ENCODE peak calls at places on chromosomes 7 and 10, in eight cellular contexts. F is fibroblast of lung; P is H9; W is IMR-90; X is lung; T is CD4-positive, alpha-beta T cell; V is body of pancreas; Q is gastrocnemius medialis. N is an unnamed sample.

GRCh38 chr7:42093361-42093905 is 143.6 kb downstream of the GLI3 start:
- DNase-seq in F (peak), P (no peak), W (no peak), X (no peak), T (no peak), V (no peak), Q (no peak), N (no peak)

GRCh38 chr7:38950309-38950708 is 27.4 kb upstream of the POU6F2 start:
- DNase-seq in F (no peak), P (no peak), W (peak), X (no peak), T (no peak), V (no peak), Q (no peak), N (no peak)

GRCh38 chr10:988667-989545 is 672 bp downstream of the GTPBP4 start:
- DNase-seq in F (peak), P (peak), W (peak), X (no peak), T (no peak), V (no peak), Q (no peak), N (peak)

GRCh38 chr7:69199048-69199447 is 399.2 kb upstream of the AUTS2 start:
- DNase-seq in F (no peak), P (no peak), W (no peak), X (no peak), T (no peak), V (no peak), Q (no peak), N (no peak)

GRCh38 chr10:73973427-73973826 is 24.5 kb upstream of the VCL start:
- DNase-seq in F (no peak), P (no peak), W (no peak), X (no peak), T (no peak), V (no peak), Q (no peak), N (no peak)

GRCh38 chr10:88431103-88431502 is 152.0 kb downstream of the RNLS start:
- DNase-seq in F (no peak), P (no peak), W (no peak), X (no peak), T (no peak), V (no peak), Q (no peak), N (no peak)

GRCh38 chr10:81978238-81978637 is 103.2 kb downstream of the NRG3 start:
- DNase-seq in F (peak), P (no peak), W (no peak), X (no peak), T (no peak), V (no peak), Q (no peak), N (peak)

GRCh38 chr10:96588601-96589419 is 2.0 kb upstream of the TM9SF3 start:
- DNase-seq in F (peak), P (no peak), W (peak), X (no peak), T (no peak), V (no peak), Q (no peak), N (peak)

GRCh38 chr10:50453940-50454339 is 169.8 kb downstream of the SGMS1 start:
- DNase-seq in F (no peak), P (no peak), W (no peak), X (no peak), T (no peak), V (no peak), Q (no peak), N (no peak)

GRCh38 chr7:55977831-55978230 is 13.4 kb downstream of the NIPSNAP2 start:
- DNase-seq in F (peak), P (no peak), W (peak), X (no peak), T (no peak), V (peak), Q (no peak), N (peak)

GRCh38 chr7:27203378-27203953 is 3.6 kb upstream of the HOXA13 start:
- DNase-seq in F (no peak), P (no peak), W (no peak), X (no peak), T (no peak), V (no peak), Q (no peak), N (no peak)

GRCh38 chr7:128090492-128090891 is 59.3 kb upstream of the LRRC4 start:
- DNase-seq in F (no peak), P (no peak), W (no peak), X (no peak), T (no peak), V (no peak), Q (no peak), N (no peak)

GRCh38 chr7:111014074-111014473 is 76.9 kb upstream of the LRRN3 start:
- DNase-seq in F (no peak), P (no peak), W (peak), X (peak), T (no peak), V (no peak), Q (no peak), N (no peak)

GRCh38 chr7:106009511-106010226 is 46.6 kb downstream of the CDHR3 start:
- DNase-seq in F (peak), P (peak), W (peak), X (peak), T (peak), V (peak), Q (peak), N (peak)

GRCh38 chr7:106717254-106717996 is 56.5 kb upstream of the CCDC71L start:
- DNase-seq in F (peak), P (no peak), W (peak), X (no peak), T (no peak), V (no peak), Q (no peak), N (no peak)

GRCh38 chr10:6052247-6053221 is 9.6 kb downstream of the IL2RA start:
- DNase-seq in F (no peak), P (no peak), W (no peak), X (no peak), T (peak), V (no peak), Q (no peak), N (no peak)

GRCh38 chr10:649798-650690 is 39.4 kb downstream of the DIP2C start:
- DNase-seq in F (no peak), P (peak), W (peak), X (no peak), T (no peak), V (peak), Q (no peak), N (no peak)

GRCh38 chr10:58003945-58004344 is 263.7 kb downstream of the IPMK start:
- DNase-seq in F (no peak), P (no peak), W (no peak), X (no peak), T (no peak), V (no peak), Q (no peak), N (no peak)

GRCh38 chr7:42161723-42162122 is 75.3 kb downstream of the GLI3 start:
- DNase-seq in F (no peak), P (no peak), W (no peak), X (no peak), T (no peak), V (no peak), Q (no peak), N (peak)

GRCh38 chr10:114002422-114002821 is 41.2 kb upstream of the ADRB1 start:
- DNase-seq in F (no peak), P (no peak), W (no peak), X (no peak), T (no peak), V (no peak), Q (no peak), N (no peak)

GRCh38 chr10:110426294-110427153 is 71.2 kb upstream of the DUSP5 start:
- DNase-seq in F (peak), P (no peak), W (peak), X (no peak), T (no peak), V (peak), Q (no peak), N (peak)

GRCh38 chr10:113540845-113541553 is 11.9 kb upstream of the HABP2 start:
- DNase-seq in F (no peak), P (no peak), W (no peak), X (no peak), T (no peak), V (peak), Q (no peak), N (peak)

GRCh38 chr7:43337191-43337590 is 224.7 kb downstream of the HECW1 start:
- DNase-seq in F (no peak), P (no peak), W (no peak), X (no peak), T (no peak), V (no peak), Q (no peak), N (no peak)

GRCh38 chr10:24206926-24207701 is 1.8 kb upstream of the KIAA1217 start:
- DNase-seq in F (no peak), P (no peak), W (no peak), X (no peak), T (no peak), V (no peak), Q (no peak), N (no peak)

GRCh38 chr10:10786334-10787090 is 231.2 kb upstream of the CELF2 start:
- DNase-seq in F (peak), P (no peak), W (peak), X (no peak), T (no peak), V (no peak), Q (no peak), N (peak)

GRCh38 chr7:75823198-75823910 is 9.7 kb upstream of the CCL24 start:
- DNase-seq in F (no peak), P (no peak), W (no peak), X (no peak), T (no peak), V (no peak), Q (no peak), N (no peak)

GRCh38 chr10:90314718-90315117 is 543.1 kb downstream of the HTR7 start:
- DNase-seq in F (peak), P (no peak), W (no peak), X (no peak), T (no peak), V (no peak), Q (no peak), N (no peak)

GRCh38 chr7:96452146-96452545 is 130.2 kb upstream of the SLC25A13 start:
- DNase-seq in F (no peak), P (no peak), W (no peak), X (no peak), T (no peak), V (no peak), Q (no peak), N (no peak)

GRCh38 chr10:48476279-48476982 is 128.4 kb downstream of the ARHGAP22 start:
- DNase-seq in F (no peak), P (peak), W (no peak), X (no peak), T (no peak), V (no peak), Q (no peak), N (no peak)

GRCh38 chr10:71262817-71263216 is 50.4 kb downstream of the UNC5B start:
- DNase-seq in F (no peak), P (no peak), W (no peak), X (no peak), T (no peak), V (no peak), Q (no peak), N (no peak)

DNA sequence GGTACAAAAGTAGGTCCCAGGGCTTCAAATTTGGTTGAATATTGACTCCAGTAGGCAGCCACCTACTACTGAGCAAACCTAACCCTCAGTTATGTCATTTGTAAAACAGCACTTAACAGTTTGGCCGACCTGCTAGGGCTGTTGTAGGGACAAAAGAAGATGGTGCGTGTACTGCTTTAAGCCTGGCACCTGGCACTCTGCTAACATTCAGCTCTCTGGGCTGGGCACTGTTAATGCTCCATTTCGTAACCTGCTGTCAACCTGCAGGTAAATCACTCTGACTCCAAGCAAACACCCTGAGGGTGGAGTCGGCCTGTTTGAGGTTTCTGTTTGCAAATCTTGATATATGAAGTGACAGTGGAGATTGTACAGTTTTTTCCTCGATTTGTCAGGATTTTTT is 7.2 kb downstream of the ZKSCAN1 start:
- DNase-seq in F (no peak), P (no peak), W (no peak), X (peak), T (no peak), V (peak), Q (peak), N (no peak)
- H3K27ac ChIP-seq in F (no peak), P (no peak), W (no peak), X (no peak), T (no peak), V (peak), Q (peak), N (no peak)

GRCh38 chr7:120991133-120991532 is 2.6 kb downstream of the CPED1 start:
- DNase-seq in F (no peak), P (no peak), W (no peak), X (no peak), T (no peak), V (no peak), Q (no peak), N (no peak)
- H3K27ac ChIP-seq in F (peak), P (no peak), W (peak), X (no peak), T (no peak), V (no peak), Q (peak), N (peak)

GRCh38 chr10:127968027-127968441 is 61.1 kb downstream of the PTPRE start:
- DNase-seq in F (no peak), P (peak), W (no peak), X (no peak), T (no peak), V (no peak), Q (no peak), N (no peak)

GRCh38 chr10:127966875-127967274 is 60.0 kb downstream of the PTPRE start:
- DNase-seq in F (no peak), P (peak), W (no peak), X (no peak), T (no peak), V (no peak), Q (no peak), N (no peak)

GRCh38 chr10:127964644-127965043 is 57.7 kb downstream of the PTPRE start:
- DNase-seq in F (no peak), P (peak), W (no peak), X (no peak), T (no peak), V (no peak), Q (no peak), N (peak)

GRCh38 chr10:127962205-127962604 is 55.3 kb downstream of the PTPRE start:
- DNase-seq in F (no peak), P (peak), W (no peak), X (no peak), T (no peak), V (no peak), Q (no peak), N (no peak)

DNA sequence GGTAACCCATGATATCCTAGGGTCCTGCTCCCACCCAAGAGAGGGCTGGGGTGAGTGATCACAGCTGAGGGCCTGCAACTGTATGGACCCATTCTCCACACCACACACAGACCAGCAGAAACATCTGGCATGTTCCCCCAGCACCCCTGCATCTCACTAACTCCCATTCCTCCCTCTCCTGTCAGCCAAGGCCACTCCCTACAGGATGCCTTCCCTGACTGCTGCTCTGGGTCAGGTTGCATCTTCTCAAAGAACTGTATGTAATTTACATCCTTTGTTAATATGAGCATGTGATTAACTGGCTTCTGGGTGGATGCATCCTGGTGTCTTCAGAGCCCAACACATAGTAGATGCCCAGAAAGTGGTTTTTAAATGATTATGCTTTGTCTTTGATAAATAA is 56.2 kb downstream of the PTPRE start:
- DNase-seq in F (no peak), P (no peak), W (no peak), X (no peak), T (no peak), V (no peak), Q (no peak), N (no peak)
- H3K27ac ChIP-seq in F (no peak), P (no peak), W (no peak), X (no peak), T (no peak), V (no peak), Q (no peak), N (no peak)

DNA sequence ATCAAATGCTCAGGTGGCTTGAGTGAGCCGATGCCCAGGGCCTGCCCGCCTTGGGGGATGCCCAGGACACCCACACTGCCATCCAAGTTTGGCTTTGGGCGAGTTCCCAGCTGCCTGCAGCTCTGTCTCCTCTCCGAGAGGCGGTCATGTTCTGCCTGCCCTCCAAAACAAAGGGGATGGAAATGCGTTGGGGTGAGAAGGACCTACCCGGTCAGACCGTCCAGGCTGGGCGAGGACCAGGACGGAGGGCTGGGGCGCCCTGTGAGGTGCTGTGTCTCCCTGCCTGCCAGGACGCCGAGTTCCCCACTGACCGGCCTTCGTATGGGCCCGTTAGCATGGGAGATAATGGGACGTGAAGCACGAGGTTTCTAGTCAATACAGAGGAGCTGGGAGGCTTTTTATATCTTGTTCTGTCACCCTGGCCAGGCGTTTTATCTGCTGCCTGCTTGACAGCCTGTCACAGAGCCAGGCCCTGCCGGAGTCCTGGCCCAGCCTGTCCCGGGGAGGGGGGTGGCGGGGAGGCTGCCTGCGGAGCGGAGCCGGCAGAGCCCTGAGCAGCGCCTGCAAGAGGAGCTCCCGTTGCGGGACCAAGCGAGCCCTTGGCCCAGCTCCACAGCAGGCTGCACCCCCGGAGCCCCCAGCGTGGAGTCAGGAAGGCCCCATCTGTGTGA is 22.0 kb upstream of the ELFN1 start:
- DNase-seq in F (no peak), P (no peak), W (no peak), X (no peak), T (no peak), V (peak), Q (peak), N (peak)
- H3K27ac ChIP-seq in F (no peak), P (no peak), W (no peak), X (no peak), T (no peak), V (no peak), Q (peak), N (no peak)

DNA sequence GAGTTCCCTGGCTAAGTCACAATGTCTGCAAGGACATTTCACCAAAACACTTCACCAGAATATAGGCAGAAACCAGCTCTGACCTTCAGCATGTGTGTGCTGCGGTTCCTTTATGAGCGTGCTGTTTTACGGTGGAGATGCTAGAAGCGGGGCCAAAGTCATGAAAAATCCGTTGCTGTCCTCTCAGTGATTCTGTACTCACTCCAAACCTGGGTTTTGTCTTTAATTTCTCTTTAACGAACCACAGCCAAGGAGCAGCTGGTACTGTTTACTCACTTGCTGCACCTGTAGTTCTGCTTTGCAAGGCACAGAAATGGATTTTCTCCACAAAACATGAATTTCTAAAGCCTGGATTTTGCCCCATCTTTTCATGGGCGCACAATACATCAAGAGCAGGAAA is 639.9 kb downstream of the PHTF2 start:
- DNase-seq in F (no peak), P (no peak), W (no peak), X (no peak), T (no peak), V (no peak), Q (no peak), N (no peak)
- H3K27ac ChIP-seq in F (no peak), P (no peak), W (no peak), X (no peak), T (no peak), V (no peak), Q (no peak), N (no peak)

GRCh38 chr7:139722604-139723003 is 55.2 kb downstream of the HIPK2 start:
- DNase-seq in F (no peak), P (no peak), W (no peak), X (no peak), T (no peak), V (no peak), Q (no peak), N (no peak)
- H3K27ac ChIP-seq in F (no peak), P (no peak), W (no peak), X (peak), T (no peak), V (no peak), Q (peak), N (no peak)

DNA sequence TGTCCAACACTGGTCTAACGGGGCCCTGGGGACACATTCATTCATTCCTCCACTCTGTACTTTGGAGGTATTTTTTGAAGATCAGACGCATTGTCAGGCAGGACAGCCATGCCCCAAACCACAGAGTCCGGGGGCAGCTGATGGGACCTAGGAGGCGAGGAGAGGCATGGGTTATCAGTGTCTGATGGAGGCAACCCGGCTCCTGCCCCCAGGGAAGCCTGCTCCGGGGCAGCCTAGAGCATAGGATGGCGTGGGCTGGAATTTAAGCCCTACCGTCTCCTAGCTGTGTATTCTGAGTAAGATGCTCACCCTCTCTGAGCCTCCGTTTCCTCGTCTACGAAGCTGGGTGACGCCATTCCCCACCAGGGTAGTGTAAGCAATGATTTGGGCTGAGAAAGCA is 55.4 kb upstream of the ELN start:
- DNase-seq in F (no peak), P (no peak), W (no peak), X (peak), T (no peak), V (no peak), Q (no peak), N (no peak)
- H3K27ac ChIP-seq in F (no peak), P (no peak), W (no peak), X (no peak), T (no peak), V (no peak), Q (no peak), N (no peak)

N was measured in GM23248.